ENCODE peak calls at places on chromosome 19, in eight cellular contexts. A, N, M, Q, W, F, P and U are unnamed samples.

GRCh38 chr19:33654840-33655508 is 33.2 kb downstream of the CHST8 start:
- DNase-seq in Q (no peak), W (no peak), P (no peak), M (no peak), N (no peak), F (no peak), A (no peak), U (no peak)

GRCh38 chr19:2627319-2627829 is 75.1 kb downstream of the GNG7 start:
- DNase-seq in M (peak), F (peak), Q (no peak), N (peak), P (peak), W (peak), A (no peak), U (peak)

GRCh38 chr19:40542197-40542859 is 34.3 kb upstream of the SHKBP1 start:
- DNase-seq in W (peak), A (no peak), F (no peak), N (no peak), Q (no peak), P (no peak), M (no peak), U (no peak)

GRCh38 chr19:1243768-1244692 is 2.5 kb downstream of the ATP5F1D start:
- DNase-seq in Q (peak), W (peak), A (peak), N (peak), F (peak), M (peak), P (no peak), U (peak)

GRCh38 chr19:47531640-47532387 is 17.0 kb upstream of the NAPA start:
- DNase-seq in F (no peak), W (no peak), Q (no peak), N (no peak), M (no peak), A (no peak), P (no peak), U (no peak)

GRCh38 chr19:47573076-47574026 is at the start of gene ZNF541:
- DNase-seq in P (peak), Q (peak), W (peak), N (no peak), F (no peak), M (peak), A (peak), U (peak)

GRCh38 chr19:45499196-45500180 is 1.2 kb downstream of the PPM1N start:
- DNase-seq in W (peak), M (no peak), P (peak), N (no peak), A (no peak), Q (peak), F (no peak), U (no peak)

GRCh38 chr19:1206733-1207301 is 1.2 kb downstream of the STK11 start:
- DNase-seq in N (no peak), F (no peak), W (peak), P (no peak), A (no peak), Q (peak), M (no peak), U (no peak)

GRCh38 chr19:2089001-2089711 is 7.0 kb downstream of the MOB3A start:
- DNase-seq in Q (peak), A (no peak), W (peak), F (no peak), M (no peak), P (no peak), N (no peak), U (peak)

GRCh38 chr19:42311612-42312160 is 1.4 kb upstream of the TMEM145 start:
- DNase-seq in N (no peak), Q (no peak), A (no peak), P (no peak), M (no peak), W (peak), F (no peak), U (no peak)

GRCh38 chr19:40365613-40366401 is 17.3 kb downstream of the PLD3 start:
- DNase-seq in M (peak), Q (peak), W (peak), F (peak), A (peak), P (no peak), N (no peak), U (no peak)

GRCh38 chr19:21084343-21084742 is 2.3 kb downstream of the ZNF714 start:
- DNase-seq in N (no peak), A (no peak), W (peak), M (no peak), F (peak), P (peak), Q (no peak), U (no peak)

GRCh38 chr19:20964798-20965197 is 41.7 kb downstream of the ZNF85 start:
- DNase-seq in Q (no peak), M (no peak), A (no peak), P (no peak), W (no peak), F (no peak), N (no peak), U (no peak)

GRCh38 chr19:33872445-33873320 is 76.0 kb downstream of the KCTD15 start:
- DNase-seq in P (no peak), Q (no peak), W (no peak), M (no peak), N (no peak), A (no peak), F (no peak), U (peak)

GRCh38 chr19:3506384-3507340 is 551 bp downstream of the FZR1 start:
- DNase-seq in Q (peak), N (no peak), A (no peak), M (peak), W (peak), P (no peak), F (no peak), U (peak)

GRCh38 chr19:1955171-1956142 is 14.5 kb downstream of the CSNK1G2 start:
- DNase-seq in W (no peak), Q (no peak), F (no peak), A (no peak), P (no peak), N (no peak), M (no peak), U (no peak)

GRCh38 chr19:44623080-44623479 is 9.7 kb downstream of the IGSF23 start:
- DNase-seq in W (peak), Q (no peak), F (no peak), N (no peak), M (no peak), A (no peak), P (no peak), U (no peak)

GRCh38 chr19:42514449-42514848 is 13.8 kb downstream of the CEACAM1 start:
- DNase-seq in N (no peak), M (no peak), F (no peak), A (no peak), W (no peak), P (no peak), Q (no peak), U (no peak)

GRCh38 chr19:11361037-11361770 is 6.0 kb downstream of the PLPPR2 start:
- DNase-seq in W (no peak), A (no peak), M (no peak), P (no peak), F (no peak), N (no peak), Q (no peak), U (no peak)

GRCh38 chr19:355134-355533 is 10.5 kb upstream of the MIER2 start:
- DNase-seq in N (no peak), P (no peak), A (no peak), M (no peak), F (no peak), W (no peak), Q (no peak), U (no peak)

GRCh38 chr19:18253716-18254115 is 20.5 kb downstream of the IQCN start:
- DNase-seq in M (no peak), A (no peak), W (peak), N (no peak), P (no peak), Q (no peak), F (no peak), U (no peak)

GRCh38 chr19:5369962-5370367 is 29.4 kb upstream of the PTPRS start:
- DNase-seq in N (no peak), P (no peak), F (peak), M (no peak), A (no peak), Q (peak), W (peak), U (no peak)

GRCh38 chr19:45496349-45496953 is 396 bp downstream of the RTN2 start:
- DNase-seq in N (no peak), P (no peak), W (no peak), F (no peak), M (no peak), A (no peak), Q (peak), U (no peak)

GRCh38 chr19:45876411-45877197 is 9.3 kb downstream of the IRF2BP1 start:
- DNase-seq in Q (peak), P (no peak), F (no peak), W (peak), N (no peak), A (no peak), M (no peak), U (peak)

GRCh38 chr19:3343619-3344502 is 22.5 kb upstream of the NFIC start:
- DNase-seq in N (no peak), A (no peak), F (peak), W (peak), P (no peak), M (peak), Q (peak), U (peak)